ENCODE peak calls at places on chromosomes 2 and 18, in six cellular contexts. A, O, P, U, F and T are unnamed samples.

GRCh38 chr2:187054501-187055319 is 205.7 kb upstream of the ZSWIM2 start:
- DNase-seq in A (no peak), O (no peak), P (no peak), U (peak), F (peak), T (no peak)

GRCh38 chr2:52423111-52423510 is 1344.5 kb upstream of the CHAC2 start:
- DNase-seq in A (no peak), O (no peak), P (no peak), U (no peak), F (no peak), T (no peak)

GRCh38 chr2:98664323-98664722 is 55.9 kb downstream of the UNC50 start:
- DNase-seq in A (no peak), O (no peak), P (peak), U (no peak), F (no peak), T (peak)

GRCh38 chr18:55585586-55586521 is 2.1 kb downstream of the TCF4 start:
- DNase-seq in A (no peak), O (no peak), P (no peak), U (no peak), F (no peak), T (no peak)

GRCh38 chr18:48993586-48993985 is 42.8 kb upstream of the SMAD7 start:
- DNase-seq in A (peak), O (no peak), P (no peak), U (no peak), F (no peak), T (no peak)

GRCh38 chr2:233855345-233855744 is 1.0 kb upstream of the HJURP start:
- DNase-seq in A (no peak), O (no peak), P (no peak), U (no peak), F (no peak), T (no peak)

GRCh38 chr2:190362894-190363293 is 19.5 kb downstream of the INPP1 start:
- DNase-seq in A (no peak), O (no peak), P (no peak), U (no peak), F (no peak), T (no peak)

GRCh38 chr2:225354281-225354774 is 45.2 kb upstream of the NYAP2 start:
- DNase-seq in A (peak), O (no peak), P (peak), U (peak), F (no peak), T (no peak)

GRCh38 chr2:187500585-187501359 is 52.7 kb upstream of the CALCRL start:
- DNase-seq in A (peak), O (no peak), P (peak), U (peak), F (peak), T (no peak)

GRCh38 chr2:109046925-109047508 is 58.0 kb upstream of the EDAR start:
- DNase-seq in A (no peak), O (no peak), P (peak), U (no peak), F (peak), T (peak)

GRCh38 chr2:85133751-85134254 is 611 bp downstream of the TCF7L1 start:
- DNase-seq in A (peak), O (peak), P (no peak), U (peak), F (peak), T (peak)

GRCh38 chr2:45746888-45747287 is 95.4 kb downstream of the PRKCE start:
- DNase-seq in A (no peak), O (no peak), P (no peak), U (no peak), F (no peak), T (no peak)

GRCh38 chr2:46345775-46346174 is 48.6 kb downstream of the EPAS1 start:
- DNase-seq in A (no peak), O (no peak), P (no peak), U (no peak), F (no peak), T (no peak)

GRCh38 chr2:121605820-121606733 is 43.2 kb downstream of the CLASP1 start:
- DNase-seq in A (no peak), O (no peak), P (no peak), U (no peak), F (no peak), T (no peak)

GRCh38 chr2:170196962-170197361 is 19.0 kb downstream of the MYO3B start:
- DNase-seq in A (no peak), O (no peak), P (no peak), U (no peak), F (no peak), T (no peak)

GRCh38 chr18:45780568-45780967 is 44.9 kb upstream of the SIGLEC15 start:
- DNase-seq in A (no peak), O (no peak), P (no peak), U (no peak), F (no peak), T (no peak)

GRCh38 chr2:107036293-107036692 is 150.3 kb upstream of the ST6GAL2 start:
- DNase-seq in A (no peak), O (no peak), P (no peak), U (no peak), F (no peak), T (no peak)

GRCh38 chr18:50797147-50797546 is 22.7 kb downstream of the MRO start:
- DNase-seq in A (no peak), O (no peak), P (no peak), U (no peak), F (no peak), T (no peak)

GRCh38 chr2:202237787-202238233 is 587 bp downstream of the SUMO1 start:
- DNase-seq in A (peak), O (peak), P (no peak), U (peak), F (peak), T (peak)

GRCh38 chr2:19708776-19709175 is 193.0 kb downstream of the TTC32 start:
- DNase-seq in A (no peak), O (no peak), P (no peak), U (no peak), F (no peak), T (no peak)

GRCh38 chr2:186780701-186781316 is 68.2 kb downstream of the ZSWIM2 start:
- DNase-seq in A (peak), O (no peak), P (peak), U (peak), F (peak), T (no peak)

GRCh38 chr2:12884713-12885282 is 168.1 kb downstream of the TRIB2 start:
- DNase-seq in A (no peak), O (no peak), P (peak), U (peak), F (no peak), T (no peak)

GRCh38 chr2:199505755-199506403 is 48.1 kb upstream of the SATB2 start:
- DNase-seq in A (no peak), O (no peak), P (no peak), U (no peak), F (no peak), T (no peak)

GRCh38 chr2:41294331-41294730 is 753.5 kb upstream of the PKDCC start:
- DNase-seq in A (peak), O (no peak), P (no peak), U (no peak), F (no peak), T (no peak)

GRCh38 chr2:232897386-232897970 is 27.4 kb downstream of the SNORC start:
- DNase-seq in A (peak), O (no peak), P (no peak), U (no peak), F (no peak), T (no peak)

GRCh38 chr2:161423351-161424178 is 7.5 kb downstream of the TBR1 start:
- DNase-seq in A (peak), O (no peak), P (no peak), U (no peak), F (no peak), T (no peak)

GRCh38 chr2:126359494-126359893 is 296.5 kb upstream of the GYPC start:
- DNase-seq in A (no peak), O (no peak), P (no peak), U (peak), F (peak), T (peak)

GRCh38 chr2:216665717-216666116 is 29.6 kb downstream of the IGFBP5 start:
- DNase-seq in A (peak), O (no peak), P (no peak), U (no peak), F (no peak), T (no peak)

GRCh38 chr2:115610888-115611287 is 1168.4 kb downstream of the DPP10 start:
- DNase-seq in A (no peak), O (no peak), P (no peak), U (no peak), F (no peak), T (no peak)

GRCh38 chr2:41510108-41510507 is 537.7 kb upstream of the PKDCC start:
- DNase-seq in A (no peak), O (no peak), P (no peak), U (no peak), F (no peak), T (no peak)

GRCh38 chr2:61733563-61733962 is 120.3 kb downstream of the FAM161A start:
- DNase-seq in A (no peak), O (no peak), P (no peak), U (no peak), F (no peak), T (no peak)

GRCh38 chr2:168293766-168294165 is 46.4 kb upstream of the STK39 start:
- DNase-seq in A (no peak), O (no peak), P (no peak), U (no peak), F (no peak), T (no peak)
- TF ChIP-seq CTCF in A (peak), O (no peak), P (peak), U (no peak), F (no peak), T (no peak)

DNA sequence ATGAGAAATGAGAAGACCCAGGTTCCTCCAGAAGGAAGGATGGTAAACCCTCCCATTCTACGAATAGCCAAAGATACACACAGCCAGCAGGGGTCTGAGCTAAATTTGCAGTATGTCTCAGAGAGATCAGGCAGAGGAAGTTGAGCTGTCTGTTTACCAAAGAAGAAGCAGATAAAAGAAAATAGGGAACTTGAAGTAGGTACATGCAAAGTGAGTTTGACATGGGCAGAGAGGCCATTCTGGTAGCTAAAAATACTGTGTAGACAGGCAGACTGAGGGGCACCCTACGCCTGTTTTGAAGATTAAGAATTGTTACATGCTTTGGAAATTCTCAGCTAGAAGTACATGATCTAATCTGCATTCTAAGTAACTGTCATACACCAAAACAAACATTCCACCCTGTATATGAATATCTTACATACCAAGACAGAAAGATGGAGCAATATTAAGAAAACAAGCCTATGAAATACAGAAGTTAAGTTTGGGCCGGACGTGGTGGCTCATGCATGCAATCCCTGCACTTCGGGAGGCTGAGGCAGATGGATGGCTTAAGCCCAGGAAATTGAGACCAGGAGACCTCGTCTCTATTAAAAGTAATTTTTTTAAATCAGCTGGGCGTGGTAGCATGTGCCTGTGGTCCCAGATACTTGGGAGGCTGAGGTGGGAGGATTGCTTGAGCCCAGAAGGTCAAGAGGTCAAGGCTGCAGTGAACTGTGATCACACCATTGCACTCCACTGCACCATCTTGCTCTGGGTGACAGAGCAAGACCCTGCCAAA is 157.9 kb downstream of the ANKRD44 start:
- DNase-seq in A (no peak), O (no peak), P (no peak), U (no peak), F (peak), T (no peak)
- TF ChIP-seq CTCF in A (no peak), O (no peak), P (no peak), U (no peak), F (peak), T (peak)

GRCh38 chr2:68359889-68360288 is 5.2 kb upstream of the PLEK start:
- DNase-seq in A (no peak), O (no peak), P (no peak), U (no peak), F (no peak), T (no peak)

GRCh38 chr2:68352651-68353386 is 12.3 kb upstream of the PLEK start:
- DNase-seq in A (no peak), O (no peak), P (no peak), U (peak), F (no peak), T (no peak)

GRCh38 chr2:68362069-68362468 is 3.0 kb upstream of the PLEK start:
- DNase-seq in A (peak), O (peak), P (peak), U (peak), F (peak), T (peak)

GRCh38 chr2:68356599-68357239 is 8.4 kb upstream of the PLEK start:
- DNase-seq in A (no peak), O (no peak), P (no peak), U (no peak), F (no peak), T (no peak)

GRCh38 chr2:68357608-68358337 is 7.3 kb upstream of the PLEK start:
- DNase-seq in A (peak), O (peak), P (peak), U (peak), F (peak), T (peak)
- TF ChIP-seq CTCF in A (peak), O (no peak), P (peak), U (peak), F (peak), T (no peak)

GRCh38 chr2:96762529-96763253 is 2.0 kb downstream of the CNNM4 start:
- DNase-seq in A (no peak), O (no peak), P (no peak), U (peak), F (peak), T (peak)

GRCh38 chr2:96760036-96760985 is at the start of gene CNNM4:
- DNase-seq in A (peak), O (peak), P (peak), U (peak), F (peak), T (peak)

GRCh38 chr2:96758987-96759386 is 1.7 kb upstream of the CNNM4 start:
- DNase-seq in A (no peak), O (no peak), P (no peak), U (no peak), F (no peak), T (no peak)

GRCh38 chr2:96759548-96759947 is 1.2 kb upstream of the CNNM4 start:
- DNase-seq in A (no peak), O (no peak), P (no peak), U (no peak), F (no peak), T (no peak)

GRCh38 chr2:96760986-96761832 is 507 bp downstream of the CNNM4 start:
- DNase-seq in A (peak), O (peak), P (no peak), U (peak), F (no peak), T (no peak)
- TF ChIP-seq CTCF in A (peak), O (peak), P (no peak), U (peak), F (peak), T (peak)

GRCh38 chr18:6266212-6266611 is 148.5 kb downstream of the L3MBTL4 start:
- DNase-seq in A (no peak), O (no peak), P (no peak), U (no peak), F (no peak), T (no peak)
- TF ChIP-seq CTCF in A (no peak), O (no peak), P (no peak), U (no peak), F (no peak), T (no peak)

GRCh38 chr2:152861349-152861942 is 143.0 kb downstream of the ARL6IP6 start:
- DNase-seq in A (peak), O (peak), P (peak), U (peak), F (peak), T (peak)
- TF ChIP-seq CTCF in A (peak), O (peak), P (peak), U (peak), F (peak), T (peak)

GRCh38 chr2:113123731-113124130 is 3.7 kb upstream of the IL1RN start:
- DNase-seq in A (no peak), O (no peak), P (no peak), U (no peak), F (no peak), T (no peak)

GRCh38 chr2:113124181-113124961 is 3.0 kb upstream of the IL1RN start:
- DNase-seq in A (no peak), O (no peak), P (no peak), U (no peak), F (peak), T (peak)

GRCh38 chr2:113120861-113121260 is 6.5 kb upstream of the IL1RN start:
- DNase-seq in A (no peak), O (no peak), P (no peak), U (no peak), F (no peak), T (no peak)

GRCh38 chr2:113124984-113125855 is 2.2 kb upstream of the IL1RN start:
- DNase-seq in A (no peak), O (no peak), P (no peak), U (no peak), F (no peak), T (no peak)

DNA sequence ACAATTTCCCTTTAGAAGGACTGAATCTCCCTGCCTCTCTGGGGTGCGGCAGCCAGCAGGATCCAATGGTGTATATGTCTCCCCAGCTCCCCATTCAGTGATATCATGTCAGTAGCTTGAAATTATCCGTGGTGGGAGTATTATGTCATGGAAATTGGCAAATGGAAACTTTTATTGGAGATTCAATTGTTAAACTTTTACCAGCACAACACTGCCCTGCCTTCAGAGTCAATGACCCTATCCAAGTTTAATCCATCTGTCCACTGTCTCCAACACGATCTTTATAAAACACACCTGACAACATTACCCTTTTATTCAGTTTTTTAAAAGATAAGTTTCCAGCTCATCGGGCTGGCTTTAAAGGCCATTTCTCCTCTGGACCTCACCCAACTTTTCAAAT is 5.0 kb upstream of the IL1RN start:
- DNase-seq in A (no peak), O (no peak), P (no peak), U (no peak), F (no peak), T (no peak)
- TF ChIP-seq CTCF in A (no peak), O (no peak), P (no peak), U (no peak), F (no peak), T (no peak)

GRCh38 chr2:177735318-177735803 is 337.2 kb downstream of the PDE11A start:
- DNase-seq in A (no peak), O (no peak), P (no peak), U (no peak), F (no peak), T (no peak)
- TF ChIP-seq CTCF in A (no peak), O (no peak), P (no peak), U (no peak), F (no peak), T (no peak)

GRCh38 chr2:100562613-100563406 is at the start of gene PDCL3:
- DNase-seq in A (peak), O (peak), P (peak), U (peak), F (peak), T (peak)
- TF ChIP-seq CTCF in A (peak), O (peak), P (no peak), U (peak), F (no peak), T (no peak)